ENCODE peak calls at places on chromosomes 6 and 20, in four cellular contexts. One of them, this sample, is unnamed.

GRCh38 chr6:55617272-55617671 is 38.3 kb upstream of the HMGCLL1 start:
- DNase-seq in right cardiac atrium: no peak
- DNase-seq in fibroblast of villous mesenchyme: peak
- DNase-seq in endothelial cell: peak
- DNase-seq in this sample: peak

GRCh38 chr6:71250050-71250689 is 38.4 kb upstream of the OGFRL1 start:
- DNase-seq in fibroblast of villous mesenchyme: peak
- DNase-seq in right cardiac atrium: no peak
- DNase-seq in endothelial cell: no peak
- DNase-seq in this sample: peak

GRCh38 chr20:33604991-33605370 is 57.1 kb upstream of the C20orf144 start:
- DNase-seq in right cardiac atrium: no peak
- DNase-seq in fibroblast of villous mesenchyme: no peak
- DNase-seq in endothelial cell: no peak
- DNase-seq in this sample: no peak

GRCh38 chr6:127103482-127103881 is 15.0 kb upstream of the RSPO3 start:
- DNase-seq in right cardiac atrium: no peak
- DNase-seq in endothelial cell: no peak
- DNase-seq in fibroblast of villous mesenchyme: peak
- DNase-seq in this sample: peak

GRCh38 chr20:8647868-8648495 is 420.9 kb upstream of the PLCB4 start:
- DNase-seq in endothelial cell: no peak
- DNase-seq in fibroblast of villous mesenchyme: peak
- DNase-seq in right cardiac atrium: peak
- DNase-seq in this sample: peak

GRCh38 chr20:2900845-2901592 is 27.7 kb downstream of the PTPRA start:
- DNase-seq in right cardiac atrium: no peak
- DNase-seq in fibroblast of villous mesenchyme: no peak
- DNase-seq in endothelial cell: no peak
- DNase-seq in this sample: no peak

GRCh38 chr6:36547646-36548400 is 544 bp upstream of the STK38 start:
- DNase-seq in endothelial cell: no peak
- DNase-seq in fibroblast of villous mesenchyme: no peak
- DNase-seq in right cardiac atrium: no peak
- DNase-seq in this sample: no peak

GRCh38 chr6:11221623-11222384 is 10.7 kb downstream of the NEDD9 start:
- DNase-seq in right cardiac atrium: no peak
- DNase-seq in fibroblast of villous mesenchyme: no peak
- DNase-seq in endothelial cell: no peak
- DNase-seq in this sample: no peak

GRCh38 chr6:44219053-44219814 is 2.5 kb downstream of the MYMX start:
- DNase-seq in endothelial cell: peak
- DNase-seq in fibroblast of villous mesenchyme: peak
- DNase-seq in right cardiac atrium: peak
- DNase-seq in this sample: peak

GRCh38 chr6:87824813-87825475 is 122.9 kb upstream of the AKIRIN2 start:
- DNase-seq in right cardiac atrium: no peak
- DNase-seq in fibroblast of villous mesenchyme: no peak
- DNase-seq in endothelial cell: no peak
- DNase-seq in this sample: no peak

GRCh38 chr6:128336436-128337095 is 183.8 kb downstream of the PTPRK start:
- DNase-seq in fibroblast of villous mesenchyme: peak
- DNase-seq in right cardiac atrium: no peak
- DNase-seq in endothelial cell: no peak
- DNase-seq in this sample: peak

GRCh38 chr20:29302979-29303644 is 1954.4 kb upstream of the DEFB115 start:
- DNase-seq in fibroblast of villous mesenchyme: no peak
- DNase-seq in right cardiac atrium: no peak
- DNase-seq in endothelial cell: no peak
- DNase-seq in this sample: no peak

GRCh38 chr6:43052842-43053544 is 658 bp downstream of the CUL7 start:
- DNase-seq in fibroblast of villous mesenchyme: peak
- DNase-seq in endothelial cell: no peak
- DNase-seq in right cardiac atrium: peak
- DNase-seq in this sample: peak

GRCh38 chr20:3744806-3745685 is 12.6 kb downstream of the HSPA12B start:
- DNase-seq in fibroblast of villous mesenchyme: peak
- DNase-seq in endothelial cell: peak
- DNase-seq in right cardiac atrium: peak
- DNase-seq in this sample: peak

GRCh38 chr6:14468656-14469321 is 351.2 kb downstream of the CD83 start:
- DNase-seq in fibroblast of villous mesenchyme: no peak
- DNase-seq in right cardiac atrium: no peak
- DNase-seq in endothelial cell: no peak
- DNase-seq in this sample: no peak

GRCh38 chr20:49976542-49976941 is 6.2 kb upstream of the SNAI1 start:
- DNase-seq in endothelial cell: no peak
- DNase-seq in fibroblast of villous mesenchyme: no peak
- DNase-seq in right cardiac atrium: no peak
- DNase-seq in this sample: no peak

This sample was measured in mesenchymal stem cell.